ENCODE peak calls at places on chromosomes 12 and 14, in five cellular contexts. N is left cardiac atrium, R is NCI-H1105 treated with DMSO at 0.1 percent for 48 hours, O is spleen, J is NCI-H1417. K is an unnamed sample.

GRCh38 chr12:58069268-58069967 is 128.1 kb downstream of the ATP23 start:
- DNase-seq in N (no peak), R (no peak), O (no peak), J (no peak), K (no peak)

GRCh38 chr12:6315704-6316597 is 5.5 kb downstream of the PLEKHG6 start:
- DNase-seq in N (peak), R (no peak), O (no peak), J (no peak), K (no peak)

GRCh38 chr14:41120400-41120799 is 486.3 kb upstream of the LRFN5 start:
- DNase-seq in N (no peak), R (no peak), O (no peak), J (no peak), K (no peak)

GRCh38 chr12:42325776-42326465 is at the start of the genes PPHLN1 and ZCRB1:
- DNase-seq in N (peak), R (peak), O (peak), J (peak), K (peak)

GRCh38 chr12:98533723-98534251 is 18.4 kb downstream of the TMPO start:
- DNase-seq in N (no peak), R (no peak), O (no peak), J (no peak), K (no peak)

GRCh38 chr12:130026608-130027176 is 122.9 kb upstream of the TMEM132D start:
- DNase-seq in N (no peak), R (peak), O (no peak), J (peak), K (peak)

GRCh38 chr14:102222751-102223150 is 82.2 kb downstream of the MOK start:
- DNase-seq in N (no peak), R (no peak), O (no peak), J (no peak), K (no peak)

GRCh38 chr14:106506901-106507305 is 980.5 kb downstream of the TMEM121 start:
- DNase-seq in N (no peak), R (no peak), O (no peak), J (no peak), K (no peak)

GRCh38 chr14:77323571-77323970 is 2.7 kb downstream of the GSTZ1 start:
- DNase-seq in N (no peak), R (no peak), O (no peak), J (no peak), K (no peak)

GRCh38 chr12:115191342-115191741 is 507.4 kb upstream of the TBX3 start:
- DNase-seq in N (no peak), R (no peak), O (no peak), J (no peak), K (no peak)